ENCODE peak calls at places on chromosomes 7 and 10, in eight cellular contexts. C is PC-3, B is keratinocyte, P is neural progenitor cell, V is GM23338, K is DND-41, W is fibroblast of lung, S is astrocyte. F is an unnamed sample.

GRCh38 chr7:27199820-27200760 is at the start of gene HOXA13:
- DNase-seq in C (peak; percentile 92), B (no peak), P (peak; percentile 75), V (peak; percentile 61), K (peak; percentile 79), W (no peak), S (no peak), F (peak; percentile 40)

GRCh38 chr7:96303105-96303685 is 18.7 kb downstream of the SLC25A13 start:
- DNase-seq in C (peak; percentile 62), B (no peak), P (no peak), V (no peak), K (no peak), W (no peak), S (peak; percentile 89), F (no peak)

GRCh38 chr7:100888529-100888987 is 957 bp downstream of the UFSP1 start:
- DNase-seq in C (no peak), B (no peak), P (no peak), V (no peak), K (no peak), W (no peak), S (no peak), F (no peak)

GRCh38 chr10:78634389-78634815 is 434.4 kb upstream of the ZMIZ1 start:
- DNase-seq in C (peak; percentile 78), B (no peak), P (peak; percentile 22), V (no peak), K (no peak), W (peak; percentile 39), S (peak; percentile 76), F (peak; percentile 72)

GRCh38 chr10:241451-241850 is 106.2 kb downstream of the ZMYND11 start:
- DNase-seq in C (no peak), B (no peak), P (no peak), V (no peak), K (no peak), W (no peak), S (no peak), F (no peak)

GRCh38 chr10:22573820-22574569 is 140.4 kb downstream of the PIP4K2A start:
- DNase-seq in C (peak; percentile 44), B (no peak), P (peak; percentile 25), V (peak; percentile 70), K (peak; percentile 19), W (peak; percentile 58), S (no peak), F (peak; percentile 43)

GRCh38 chr10:4596951-4597350 is 229.1 kb upstream of the AKR1E2 start:
- DNase-seq in C (no peak), B (no peak), P (no peak), V (no peak), K (no peak), W (no peak), S (no peak), F (no peak)

GRCh38 chr7:35905555-35905954 is 104.7 kb downstream of the SEPTIN7 start:
- DNase-seq in C (no peak), B (peak; percentile 21), P (no peak), V (no peak), K (no peak), W (peak; percentile 20), S (peak; percentile 32), F (no peak)

GRCh38 chr7:121019018-121019417 is 30.5 kb downstream of the CPED1 start:
- DNase-seq in C (no peak), B (no peak), P (no peak), V (no peak), K (no peak), W (peak; percentile 78), S (peak; percentile 78), F (peak; percentile 29)

GRCh38 chr10:60777696-60778213 is 523 bp upstream of the CDK1 start:
- DNase-seq in C (no peak), B (no peak), P (no peak), V (no peak), K (no peak), W (no peak), S (no peak), F (no peak)

GRCh38 chr10:60778978-60779668 is 845 bp downstream of the CDK1 start:
- DNase-seq in C (peak; percentile 33), B (no peak), P (no peak), V (no peak), K (no peak), W (no peak), S (no peak), F (peak; percentile 6)

GRCh38 chr10:60778214-60778977 is at the start of gene CDK1:
- DNase-seq in C (peak; percentile 100), B (peak; percentile 71), P (peak; percentile 98), V (peak; percentile 99), K (peak; percentile 99), W (peak; percentile 99), S (peak; percentile 98), F (peak; percentile 96)

GRCh38 chr10:60781678-60782077 is 3.4 kb downstream of the CDK1 start:
- DNase-seq in C (no peak), B (no peak), P (no peak), V (no peak), K (no peak), W (peak; percentile 36), S (no peak), F (no peak)
- H3K79me2 ChIP-seq in C (peaks cover 84% of the 10 kb centered on the region), B (peaks cover 79% of the 10 kb centered on the region), P (peaks cover 84% of the 10 kb centered on the region), V (peaks cover 83% of the 10 kb centered on the region), K (peaks cover 86% of the 10 kb centered on the region), W (peaks cover 83% of the 10 kb centered on the region), S (peaks cover 84% of the 10 kb centered on the region), F (peaks cover 7% of the 10 kb centered on the region)

GRCh38 chr10:71990706-71991269 is 26.6 kb downstream of the CHST3 start:
- DNase-seq in C (no peak), B (no peak), P (no peak), V (no peak), K (no peak), W (no peak), S (no peak), F (no peak)
- H3K79me2 ChIP-seq in C (peaks cover 24% of the 10 kb centered on the region), B (peaks cover 64% of the 10 kb centered on the region), P (no peaks in the 10 kb centered on the region), V (no peaks in the 10 kb centered on the region), K (no peaks in the 10 kb centered on the region), W (peaks cover 7% of the 10 kb centered on the region), S (peaks cover 80% of the 10 kb centered on the region), F (peaks cover 4% of the 10 kb centered on the region)

DNA sequence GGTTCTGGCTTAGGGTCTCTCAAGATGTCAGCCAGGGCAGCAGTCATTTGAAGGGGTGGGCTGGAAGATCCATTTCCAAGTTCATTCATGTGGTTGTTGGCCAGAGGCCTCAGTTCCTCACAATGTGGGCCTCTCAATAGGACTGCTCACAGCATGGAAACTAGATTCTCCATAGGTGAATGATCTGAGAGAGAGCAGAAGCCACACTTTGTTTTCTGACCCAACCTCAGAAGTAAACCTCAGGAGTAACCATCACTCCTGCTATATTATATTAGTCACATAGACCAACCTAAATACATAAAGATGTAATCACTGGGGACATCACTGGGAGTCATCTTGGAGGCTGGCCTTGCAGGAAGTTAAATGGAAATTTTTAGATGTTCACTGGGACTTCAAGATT is 42.2 kb downstream of the GBF1 start:
- DNase-seq in C (no peak), B (no peak), P (no peak), V (no peak), K (no peak), W (no peak), S (no peak), F (no peak)
- H3K79me2 ChIP-seq in C (peaks cover 39% of the 10 kb centered on the region), B (peaks cover 57% of the 10 kb centered on the region), P (no peaks in the 10 kb centered on the region), V (peaks cover 5% of the 10 kb centered on the region), K (peaks cover 75% of the 10 kb centered on the region), W (peaks cover 45% of the 10 kb centered on the region), S (peaks cover 93% of the 10 kb centered on the region), F (no peaks in the 10 kb centered on the region)

DNA sequence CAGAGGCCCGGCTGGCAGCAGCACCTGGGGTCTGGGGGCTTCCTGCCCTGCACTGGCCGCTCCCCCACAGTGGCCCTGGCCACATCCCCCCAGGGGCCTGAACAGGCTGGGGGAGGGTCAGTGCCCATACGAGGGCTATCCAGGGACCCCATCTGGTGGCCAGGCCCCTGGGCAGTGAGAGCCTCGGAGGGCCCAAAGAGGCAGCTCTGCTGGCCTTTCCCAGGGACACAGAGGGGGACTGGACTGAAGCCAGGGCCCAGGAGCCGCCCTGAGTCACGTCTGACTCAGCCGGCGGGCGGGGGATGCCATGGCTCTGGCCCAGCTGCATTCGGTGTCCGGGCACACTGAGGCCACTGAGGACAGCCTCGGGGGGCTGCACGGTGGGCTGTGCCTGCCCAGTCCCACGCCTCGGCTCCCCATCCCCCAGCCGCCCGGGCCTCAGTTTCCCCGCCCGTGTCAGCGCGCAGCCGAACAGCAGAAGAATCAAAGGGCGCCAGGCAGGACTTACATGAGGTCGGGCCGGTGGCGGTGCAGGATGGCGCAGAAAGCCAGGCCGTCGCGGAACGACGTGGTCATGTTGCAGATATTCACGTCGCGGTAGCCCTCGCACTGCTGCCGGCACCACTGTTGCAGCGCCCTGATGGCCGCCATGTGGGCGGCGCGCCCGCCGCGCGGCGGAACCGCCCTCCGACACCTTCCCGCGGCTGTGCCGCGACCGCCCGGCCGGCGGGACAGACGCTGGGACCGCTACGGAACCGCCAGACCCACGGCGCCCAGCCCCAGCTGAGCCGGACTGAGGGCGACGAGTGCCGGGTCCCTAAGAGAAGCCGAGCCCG is at the start of gene MICALL2:
- DNase-seq in C (peak; percentile 89), B (no peak), P (peak; percentile 55), V (no peak), K (peak; percentile 16), W (peak; percentile 85), S (peak; percentile 71), F (peak; percentile 80)
- H3K79me2 ChIP-seq in C (peaks cover 50% of the 10 kb centered on the region), B (peaks cover 43% of the 10 kb centered on the region), P (no peaks in the 10 kb centered on the region), V (no peaks in the 10 kb centered on the region), K (no peaks in the 10 kb centered on the region), W (peaks cover 46% of the 10 kb centered on the region), S (peaks cover 51% of the 10 kb centered on the region), F (peaks cover 11% of the 10 kb centered on the region)